ENCODE peak calls at places on chromosomes 13 and 19, in seven cellular contexts. D, K, G, H, I, E and T are unnamed samples.

GRCh38 chr19:50703915-50704548 is 15.6 kb downstream of the SHANK1 start:
- DNase-seq in E (no peak), K (no peak), D (no peak), I (no peak), G (no peak), H (no peak), T (no peak)

GRCh38 chr13:32415019-32415418 is 12.9 kb downstream of the N4BP2L1 start:
- DNase-seq in K (peak; percentile 30), H (peak; percentile 33), E (no peak), G (no peak), I (no peak), D (no peak), T (no peak)

GRCh38 chr13:112984501-112984900 is 15.5 kb downstream of the MCF2L start:
- DNase-seq in K (no peak), D (no peak), G (no peak), H (no peak), I (no peak), E (no peak), T (no peak)

GRCh38 chr13:105678072-105678471 is 857.4 kb downstream of the EFNB2 start:
- DNase-seq in G (no peak), E (no peak), D (no peak), K (no peak), I (no peak), H (no peak), T (no peak)

GRCh38 chr19:18696023-18696422 is 12.5 kb downstream of the CRTC1 start:
- DNase-seq in I (no peak), G (no peak), K (no peak), H (no peak), D (no peak), E (no peak), T (no peak)

GRCh38 chr13:62512194-62513141 is 1096.8 kb upstream of the PCDH20 start:
- DNase-seq in E (no peak), H (peak; percentile 18), D (peak; percentile 28), G (peak; percentile 24), K (peak; percentile 23), I (no peak), T (no peak)

GRCh38 chr19:2302319-2303208 is 5.4 kb downstream of the LINGO3 start:
- DNase-seq in E (peak; percentile 56), D (no peak), K (no peak), I (no peak), G (no peak), H (no peak), T (no peak)

GRCh38 chr19:32869369-32870153 is at the start of gene SLC7A9:
- DNase-seq in D (no peak), G (no peak), I (no peak), K (no peak), E (no peak), H (no peak), T (no peak)

GRCh38 chr13:73230714-73231113 is 171.9 kb downstream of the KLF5 start:
- DNase-seq in D (no peak), E (no peak), G (no peak), K (no peak), H (no peak), I (no peak), T (no peak)

GRCh38 chr13:30191491-30192100 is 115.8 kb downstream of the KATNAL1 start:
- DNase-seq in H (no peak), I (no peak), E (no peak), D (no peak), G (no peak), K (no peak), T (no peak)

GRCh38 chr19:33186835-33187540 is 7.1 kb upstream of the LRP3 start:
- DNase-seq in G (no peak), E (no peak), D (no peak), I (peak; percentile 43), H (peak; percentile 52), K (no peak), T (no peak)

GRCh38 chr19:15562861-15563260 is 52.2 kb upstream of the CYP4F8 start:
- DNase-seq in K (no peak), G (no peak), E (no peak), D (peak; percentile 60), I (no peak), H (no peak), T (no peak)

GRCh38 chr19:54893406-54893805 is 12.5 kb upstream of the NCR1 start:
- DNase-seq in I (no peak), D (no peak), H (no peak), K (no peak), E (no peak), G (no peak), T (no peak)

GRCh38 chr19:15432018-15432494 is 13.3 kb upstream of the AKAP8L start:
- DNase-seq in G (no peak), K (peak; percentile 71), I (no peak), D (no peak), H (no peak), E (no peak), T (peak; percentile 58)

GRCh38 chr13:101053694-101054093 is 362.6 kb downstream of the NALCN start:
- DNase-seq in I (no peak), H (no peak), E (no peak), D (no peak), K (no peak), G (no peak), T (no peak)

GRCh38 chr19:19461671-19462622 is 53.4 kb downstream of the TSSK6 start:
- DNase-seq in G (no peak), D (no peak), E (peak; percentile 58), H (peak; percentile 69), I (peak; percentile 76), K (peak; percentile 94), T (no peak)

GRCh38 chr19:497861-498590 is 1.7 kb downstream of the MADCAM1 start:
- DNase-seq in H (no peak), D (no peak), E (no peak), K (peak; percentile 53), I (peak; percentile 44), G (no peak), T (no peak)
- H3K4me3 ChIP-seq in H (peak overlapping the region; percentile 20), D (no peak overlapping the region), E (peak overlapping the region; percentile 43), K (no peak overlapping the region), I (no peak overlapping the region), G (no peak overlapping the region), T (no peak overlapping the region)

GRCh38 chr19:7709932-7710460 is 8.1 kb upstream of the FCER2 start:
- DNase-seq in E (no peak), I (no peak), H (no peak), G (no peak), D (no peak), K (no peak), T (no peak)

GRCh38 chr19:7705387-7706187 is 3.7 kb upstream of the FCER2 start:
- DNase-seq in E (peak; percentile 30), I (peak; percentile 72), D (no peak), H (peak; percentile 40), G (peak; percentile 91), K (no peak), T (no peak)

GRCh38 chr19:7706188-7706530 is 4.2 kb upstream of the FCER2 start:
- DNase-seq in H (no peak), I (no peak), D (no peak), K (no peak), G (no peak), E (no peak), T (no peak)

GRCh38 chr19:7706662-7707454 is 4.9 kb upstream of the FCER2 start:
- DNase-seq in D (no peak), E (no peak), H (no peak), G (no peak), I (no peak), K (no peak), T (no peak)

GRCh38 chr19:7710616-7711015 is 8.7 kb upstream of the FCER2 start:
- DNase-seq in H (no peak), I (no peak), K (no peak), D (no peak), E (no peak), G (no peak), T (no peak)
- H3K4me1 ChIP-seq in H (no peaks in the 10 kb centered on the region), I (peaks cover 19% of the 10 kb centered on the region), K (no peaks in the 10 kb centered on the region), D (no peaks in the 10 kb centered on the region), E (no peaks in the 10 kb centered on the region), G (peaks cover 50% of the 10 kb centered on the region), T (no peaks in the 10 kb centered on the region)

DNA sequence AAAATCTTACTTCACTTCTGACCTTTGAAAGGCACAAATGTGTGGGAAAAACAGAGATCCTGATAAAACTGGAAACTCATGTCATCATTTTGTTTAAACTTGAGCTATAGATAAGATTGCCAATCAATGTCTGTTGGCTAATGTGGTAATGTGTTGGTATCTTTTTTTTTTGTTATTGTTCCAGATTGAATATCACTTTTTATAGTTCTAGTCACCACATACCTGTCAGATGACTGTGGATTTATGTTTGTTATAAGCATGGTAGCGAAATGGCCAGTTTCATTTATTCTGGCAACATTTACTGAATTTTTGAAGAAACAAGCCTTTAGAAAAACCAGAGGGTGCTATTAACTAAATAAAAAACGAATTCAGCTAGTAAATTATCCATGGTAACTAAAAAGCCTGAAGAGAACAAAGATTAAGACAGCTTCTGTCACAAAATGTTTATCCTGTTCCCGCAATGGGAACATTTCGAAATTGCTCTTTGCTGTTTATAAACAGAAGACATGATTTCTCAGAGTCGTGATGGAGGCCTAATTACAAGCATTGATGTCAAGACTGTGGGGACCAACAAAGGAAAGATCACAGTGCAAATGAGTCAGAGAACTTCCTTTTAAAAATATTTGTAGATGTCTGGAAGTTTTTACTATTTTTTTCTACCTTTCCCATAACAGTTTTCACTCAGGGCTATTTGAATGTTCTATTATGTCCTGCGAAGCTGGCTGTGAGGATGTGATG is 82.9 kb upstream of the POSTN start:
- DNase-seq in I (no peak), G (no peak), H (no peak), D (no peak), K (no peak), E (no peak), T (no peak)
- H3K4me3 ChIP-seq in I (no peak overlapping the region), G (no peak overlapping the region), H (no peak overlapping the region), D (no peak overlapping the region), K (no peak overlapping the region), E (no peak overlapping the region), T (no peak overlapping the region)

GRCh38 chr19:57016491-57016890 is 103.3 kb upstream of the USP29 start:
- DNase-seq in D (no peak), K (no peak), H (no peak), E (no peak), G (no peak), I (no peak), T (no peak)
- H3K4me1 ChIP-seq in D (no peaks in the 10 kb centered on the region), K (no peaks in the 10 kb centered on the region), H (no peaks in the 10 kb centered on the region), E (no peaks in the 10 kb centered on the region), G (no peaks in the 10 kb centered on the region), I (no peaks in the 10 kb centered on the region), T (no peaks in the 10 kb centered on the region)

DNA sequence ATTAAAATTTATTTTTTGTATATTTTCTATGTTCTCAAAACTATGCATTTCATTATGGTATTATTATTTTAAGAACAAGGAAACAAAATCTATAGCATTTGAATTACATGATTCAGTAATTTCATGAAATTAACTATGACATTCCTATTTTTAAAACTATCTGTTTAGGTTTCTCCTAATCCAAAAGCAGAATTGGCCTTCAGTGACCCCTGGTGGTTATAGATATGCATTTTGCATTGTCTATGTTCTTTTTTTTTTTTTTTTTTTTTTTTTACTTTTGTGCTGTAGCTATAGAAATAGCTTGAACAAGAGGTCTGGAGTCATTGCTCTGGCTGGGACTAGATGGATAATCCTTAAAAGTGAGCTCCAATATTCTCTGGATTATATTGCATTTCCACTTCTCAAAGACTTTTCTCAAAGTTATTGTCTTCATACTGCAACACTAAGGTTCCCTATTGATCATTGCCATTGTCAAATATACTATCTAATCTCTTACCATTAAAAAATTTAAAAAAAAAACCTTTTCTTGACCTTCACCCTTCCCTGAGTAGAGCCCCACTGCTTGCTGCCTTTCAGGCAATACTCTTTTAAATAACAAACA is 15.9 kb upstream of the DNAJC3 start:
- DNase-seq in D (peak; percentile 51), G (no peak), H (no peak), K (peak; percentile 39), I (no peak), E (no peak), T (no peak)
- H3K4me3 ChIP-seq in D (no peak overlapping the region), G (no peak overlapping the region), H (no peak overlapping the region), K (no peak overlapping the region), I (no peak overlapping the region), E (no peak overlapping the region), T (no peak overlapping the region)